ENCODE peak calls at places on chromosomes 4 and X, in eight cellular contexts. One of them, this sample, is unnamed.

GRCh38 chr4:57113870-57114269 is 3.7 kb upstream of the IGFBP7 start:
- DNase-seq in aorta: no peak
- DNase-seq in SK-N-SH: no peak
- DNase-seq in OCI-LY7: no peak
- DNase-seq in neural progenitor cell: peak; percentile 6
- DNase-seq in brain microvascular endothelial cell: no peak
- DNase-seq in heart left ventricle: no peak
- DNase-seq in lower lobe of right lung: no peak
- DNase-seq in this sample: no peak

GRCh38 chr4:38674206-38675144 is 10.5 kb downstream of the KLF3 start:
- DNase-seq in neural progenitor cell: peak; percentile 15
- DNase-seq in heart left ventricle: no peak
- DNase-seq in OCI-LY7: no peak
- DNase-seq in lower lobe of right lung: no peak
- DNase-seq in SK-N-SH: peak; percentile 26
- DNase-seq in aorta: no peak
- DNase-seq in brain microvascular endothelial cell: no peak
- DNase-seq in this sample: no peak

GRCh38 chr4:87896020-87896621 is 63.4 kb downstream of the MEPE start:
- DNase-seq in aorta: peak; percentile 62
- DNase-seq in SK-N-SH: no peak
- DNase-seq in brain microvascular endothelial cell: peak; percentile 85
- DNase-seq in heart left ventricle: peak; percentile 18
- DNase-seq in neural progenitor cell: no peak
- DNase-seq in lower lobe of right lung: peak; percentile 53
- DNase-seq in OCI-LY7: no peak
- DNase-seq in this sample: no peak

GRCh38 chr4:159600102-159600501 is 497.2 kb downstream of the RAPGEF2 start:
- DNase-seq in OCI-LY7: no peak
- DNase-seq in lower lobe of right lung: no peak
- DNase-seq in SK-N-SH: no peak
- DNase-seq in heart left ventricle: no peak
- DNase-seq in neural progenitor cell: no peak
- DNase-seq in brain microvascular endothelial cell: no peak
- DNase-seq in aorta: no peak
- DNase-seq in this sample: no peak

GRCh38 chr4:73674451-73674919 is 54.2 kb upstream of the RASSF6 start:
- DNase-seq in heart left ventricle: no peak
- DNase-seq in lower lobe of right lung: no peak
- DNase-seq in brain microvascular endothelial cell: no peak
- DNase-seq in SK-N-SH: no peak
- DNase-seq in OCI-LY7: no peak
- DNase-seq in aorta: no peak
- DNase-seq in neural progenitor cell: no peak
- DNase-seq in this sample: no peak

GRCh38 chr4:5881340-5881739 is 11.5 kb downstream of the CRMP1 start:
- DNase-seq in SK-N-SH: no peak
- DNase-seq in heart left ventricle: no peak
- DNase-seq in brain microvascular endothelial cell: no peak
- DNase-seq in OCI-LY7: no peak
- DNase-seq in lower lobe of right lung: no peak
- DNase-seq in neural progenitor cell: peak; percentile 58
- DNase-seq in aorta: no peak
- DNase-seq in this sample: no peak

GRCh38 chr4:14749910-14750309 is 252.4 kb upstream of the CPEB2 start:
- DNase-seq in aorta: no peak
- DNase-seq in brain microvascular endothelial cell: peak; percentile 31
- DNase-seq in neural progenitor cell: peak; percentile 35
- DNase-seq in lower lobe of right lung: peak; percentile 45
- DNase-seq in OCI-LY7: no peak
- DNase-seq in SK-N-SH: peak; percentile 8
- DNase-seq in heart left ventricle: peak; percentile 36
- DNase-seq in this sample: no peak

GRCh38 chrX:15566244-15566643 is 34.5 kb downstream of the ACE2 start:
- DNase-seq in neural progenitor cell: no peak
- DNase-seq in brain microvascular endothelial cell: no peak
- DNase-seq in aorta: no peak
- DNase-seq in OCI-LY7: no peak
- DNase-seq in SK-N-SH: no peak
- DNase-seq in lower lobe of right lung: no peak
- DNase-seq in heart left ventricle: no peak
- DNase-seq in this sample: no peak

GRCh38 chr4:77911842-77912450 is 49.3 kb downstream of the MRPL1 start:
- DNase-seq in heart left ventricle: no peak
- DNase-seq in aorta: no peak
- DNase-seq in SK-N-SH: no peak
- DNase-seq in OCI-LY7: peak; percentile 30
- DNase-seq in lower lobe of right lung: no peak
- DNase-seq in brain microvascular endothelial cell: no peak
- DNase-seq in neural progenitor cell: no peak
- DNase-seq in this sample: no peak

GRCh38 chr4:88820723-88821368 is 123.2 kb upstream of the NAP1L5 start:
- DNase-seq in neural progenitor cell: no peak
- DNase-seq in OCI-LY7: no peak
- DNase-seq in SK-N-SH: no peak
- DNase-seq in aorta: no peak
- DNase-seq in heart left ventricle: no peak
- DNase-seq in lower lobe of right lung: no peak
- DNase-seq in brain microvascular endothelial cell: no peak
- DNase-seq in this sample: no peak

GRCh38 chr4:23135792-23136645 is 443.3 kb downstream of the GBA3 start:
- DNase-seq in lower lobe of right lung: no peak
- DNase-seq in OCI-LY7: peak; percentile 63
- DNase-seq in neural progenitor cell: peak; percentile 73
- DNase-seq in aorta: no peak
- DNase-seq in brain microvascular endothelial cell: peak; percentile 46
- DNase-seq in SK-N-SH: peak; percentile 24
- DNase-seq in heart left ventricle: no peak
- DNase-seq in this sample: no peak

GRCh38 chr4:163447481-163447880 is 26.1 kb downstream of the TKTL2 start:
- DNase-seq in OCI-LY7: no peak
- DNase-seq in heart left ventricle: no peak
- DNase-seq in aorta: no peak
- DNase-seq in brain microvascular endothelial cell: no peak
- DNase-seq in SK-N-SH: no peak
- DNase-seq in lower lobe of right lung: no peak
- DNase-seq in neural progenitor cell: no peak
- DNase-seq in this sample: no peak

GRCh38 chr4:103718993-103719319 is 829 bp downstream of the TACR3 start:
- DNase-seq in brain microvascular endothelial cell: no peak
- DNase-seq in aorta: no peak
- DNase-seq in lower lobe of right lung: no peak
- DNase-seq in heart left ventricle: no peak
- DNase-seq in neural progenitor cell: peak; percentile 57
- DNase-seq in SK-N-SH: no peak
- DNase-seq in OCI-LY7: no peak
- DNase-seq in this sample: no peak

GRCh38 chrX:12814434-12814833 is 23.2 kb downstream of the PRPS2 start:
- DNase-seq in OCI-LY7: peak; percentile 69
- DNase-seq in brain microvascular endothelial cell: peak; percentile 57
- DNase-seq in lower lobe of right lung: no peak
- DNase-seq in neural progenitor cell: peak; percentile 42
- DNase-seq in aorta: no peak
- DNase-seq in heart left ventricle: peak; percentile 20
- DNase-seq in SK-N-SH: peak; percentile 43
- DNase-seq in this sample: no peak

GRCh38 chrX:1612641-1613286 is 2.1 kb upstream of the ASMT start:
- DNase-seq in SK-N-SH: no peak
- DNase-seq in OCI-LY7: no peak
- DNase-seq in heart left ventricle: no peak
- DNase-seq in aorta: no peak
- DNase-seq in lower lobe of right lung: no peak
- DNase-seq in brain microvascular endothelial cell: no peak
- DNase-seq in neural progenitor cell: no peak
- DNase-seq in this sample: no peak

DNA sequence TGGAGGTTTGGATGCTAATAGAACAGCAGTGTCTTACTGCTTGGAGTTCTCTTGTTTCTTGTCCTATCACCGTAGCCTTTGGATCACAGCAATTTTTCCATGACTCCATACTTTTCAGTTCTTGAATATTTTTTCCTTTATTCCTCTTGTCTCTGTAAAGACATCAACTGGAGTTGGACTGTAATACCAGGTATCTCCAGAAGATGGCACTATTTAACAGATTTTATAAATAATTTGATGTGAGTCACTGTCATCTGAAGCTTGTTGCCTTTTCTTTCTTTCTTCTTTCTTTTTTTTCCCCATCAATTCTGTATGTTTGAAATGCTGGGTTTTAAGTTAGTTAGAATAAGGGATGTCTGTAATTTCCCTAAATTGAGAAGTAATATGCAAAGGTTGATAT is 24.1 kb downstream of the HPRT1 start:
- DNase-seq in aorta: no peak
- DNase-seq in OCI-LY7: peak; percentile 19
- DNase-seq in brain microvascular endothelial cell: no peak
- DNase-seq in SK-N-SH: peak; percentile 18
- DNase-seq in heart left ventricle: no peak
- DNase-seq in neural progenitor cell: peak; percentile 26
- DNase-seq in lower lobe of right lung: no peak
- DNase-seq in this sample: no peak
- H3K27ac ChIP-seq in aorta: no peak overlapping the region
- H3K27ac ChIP-seq in OCI-LY7: no peak overlapping the region
- H3K27ac ChIP-seq in brain microvascular endothelial cell: no peak overlapping the region
- H3K27ac ChIP-seq in SK-N-SH: no peak overlapping the region
- H3K27ac ChIP-seq in heart left ventricle: no peak overlapping the region
- H3K27ac ChIP-seq in neural progenitor cell: no peak overlapping the region
- H3K27ac ChIP-seq in lower lobe of right lung: no peak overlapping the region
- H3K27ac ChIP-seq in this sample: no peak overlapping the region

DNA sequence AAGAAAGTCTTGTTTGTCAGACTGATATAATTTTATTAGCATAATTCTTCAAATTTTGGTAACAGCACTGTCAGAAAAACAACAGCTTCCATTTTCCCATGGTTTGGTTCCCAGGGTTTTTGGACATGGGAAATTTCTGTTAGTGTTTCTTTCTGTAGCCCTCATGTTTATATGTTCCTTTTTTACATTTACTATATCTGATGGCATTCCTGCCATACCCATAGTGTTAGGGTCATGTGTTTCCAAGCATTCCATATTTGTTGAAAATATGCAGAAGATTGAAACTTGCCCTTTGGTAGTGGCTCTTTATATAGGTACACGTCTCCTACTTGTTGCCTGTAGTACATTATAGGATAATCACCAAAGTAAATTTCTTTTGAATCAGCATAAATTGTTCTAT is 65.8 kb downstream of the PDLIM5 start:
- DNase-seq in SK-N-SH: no peak
- DNase-seq in brain microvascular endothelial cell: peak; percentile 37
- DNase-seq in lower lobe of right lung: no peak
- DNase-seq in OCI-LY7: no peak
- DNase-seq in heart left ventricle: no peak
- DNase-seq in neural progenitor cell: no peak
- DNase-seq in aorta: no peak
- DNase-seq in this sample: no peak
- H3K27ac ChIP-seq in SK-N-SH: peak overlapping the region; percentile 76
- H3K27ac ChIP-seq in brain microvascular endothelial cell: peak overlapping the region; percentile 92
- H3K27ac ChIP-seq in lower lobe of right lung: no peak overlapping the region
- H3K27ac ChIP-seq in OCI-LY7: no peak overlapping the region
- H3K27ac ChIP-seq in heart left ventricle: peak overlapping the region; percentile 5
- H3K27ac ChIP-seq in neural progenitor cell: no peak overlapping the region
- H3K27ac ChIP-seq in aorta: peak overlapping the region; percentile 14
- H3K27ac ChIP-seq in this sample: no peak overlapping the region

DNA sequence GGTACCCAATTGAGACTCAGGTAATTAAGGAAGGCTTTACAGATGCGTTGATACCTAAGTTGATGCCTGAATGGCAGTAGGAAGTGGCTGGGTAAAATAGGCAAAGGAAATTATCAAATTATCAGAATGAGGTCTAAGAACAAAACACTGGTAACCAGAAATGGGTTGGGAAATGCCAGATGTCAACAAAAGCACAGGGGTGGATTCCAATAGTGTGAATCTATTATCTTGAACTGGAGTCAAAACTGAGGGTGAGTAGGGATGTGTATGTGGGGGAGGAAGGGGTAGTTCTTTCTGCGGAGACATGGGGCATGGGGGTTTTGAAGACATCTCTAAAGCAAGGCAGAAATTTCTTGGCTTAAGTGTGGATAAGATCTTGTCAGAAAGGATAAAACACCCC is 16.0 kb upstream of the SEPTIN6 start:
- DNase-seq in OCI-LY7: no peak
- DNase-seq in aorta: no peak
- DNase-seq in SK-N-SH: no peak
- DNase-seq in brain microvascular endothelial cell: no peak
- DNase-seq in lower lobe of right lung: no peak
- DNase-seq in heart left ventricle: no peak
- DNase-seq in neural progenitor cell: no peak
- DNase-seq in this sample: no peak
- H3K27ac ChIP-seq in OCI-LY7: no peak overlapping the region
- H3K27ac ChIP-seq in aorta: no peak overlapping the region
- H3K27ac ChIP-seq in SK-N-SH: no peak overlapping the region
- H3K27ac ChIP-seq in brain microvascular endothelial cell: no peak overlapping the region
- H3K27ac ChIP-seq in lower lobe of right lung: no peak overlapping the region
- H3K27ac ChIP-seq in heart left ventricle: no peak overlapping the region
- H3K27ac ChIP-seq in neural progenitor cell: no peak overlapping the region
- H3K27ac ChIP-seq in this sample: no peak overlapping the region

GRCh38 chr4:30283336-30283735 is 436.8 kb upstream of the PCDH7 start:
- DNase-seq in lower lobe of right lung: no peak
- DNase-seq in neural progenitor cell: no peak
- DNase-seq in SK-N-SH: no peak
- DNase-seq in heart left ventricle: no peak
- DNase-seq in aorta: no peak
- DNase-seq in brain microvascular endothelial cell: no peak
- DNase-seq in OCI-LY7: no peak
- DNase-seq in this sample: no peak
- H3K27ac ChIP-seq in lower lobe of right lung: no peak overlapping the region
- H3K27ac ChIP-seq in neural progenitor cell: no peak overlapping the region
- H3K27ac ChIP-seq in SK-N-SH: no peak overlapping the region
- H3K27ac ChIP-seq in heart left ventricle: no peak overlapping the region
- H3K27ac ChIP-seq in aorta: no peak overlapping the region
- H3K27ac ChIP-seq in brain microvascular endothelial cell: no peak overlapping the region
- H3K27ac ChIP-seq in OCI-LY7: no peak overlapping the region
- H3K27ac ChIP-seq in this sample: no peak overlapping the region

DNA sequence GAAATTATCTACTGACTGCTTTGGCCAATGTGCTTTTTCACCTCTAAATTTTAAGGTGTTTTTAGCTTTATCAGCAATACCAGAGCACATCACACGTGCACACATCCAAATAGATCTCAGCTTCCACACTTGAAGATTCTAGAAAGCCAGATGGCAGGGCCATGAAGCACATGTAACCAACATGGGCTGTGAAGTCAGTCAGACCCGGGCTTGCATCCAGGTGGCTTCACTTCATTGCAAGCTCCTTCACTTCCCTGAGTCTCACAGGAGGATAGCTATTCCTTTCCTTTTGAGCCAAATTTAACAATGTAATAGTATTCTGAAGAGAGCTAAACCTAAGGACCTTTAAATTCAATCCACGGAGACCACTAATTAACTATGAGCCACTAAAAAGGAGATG is 86.5 kb downstream of the SH3RF1 start:
- DNase-seq in neural progenitor cell: no peak
- DNase-seq in heart left ventricle: no peak
- DNase-seq in aorta: no peak
- DNase-seq in brain microvascular endothelial cell: no peak
- DNase-seq in lower lobe of right lung: no peak
- DNase-seq in OCI-LY7: no peak
- DNase-seq in SK-N-SH: no peak
- DNase-seq in this sample: no peak
- H3K27ac ChIP-seq in neural progenitor cell: peak overlapping the region; percentile 73
- H3K27ac ChIP-seq in heart left ventricle: no peak overlapping the region
- H3K27ac ChIP-seq in aorta: no peak overlapping the region
- H3K27ac ChIP-seq in brain microvascular endothelial cell: no peak overlapping the region
- H3K27ac ChIP-seq in lower lobe of right lung: no peak overlapping the region
- H3K27ac ChIP-seq in OCI-LY7: no peak overlapping the region
- H3K27ac ChIP-seq in SK-N-SH: no peak overlapping the region
- H3K27ac ChIP-seq in this sample: no peak overlapping the region